ENCODE peak calls at places on chromosomes 13 and 19, in five cellular contexts. M is stimulated activated CD4-positive, alpha-beta T cell treated with anti-CD3 and anti-CD28 coated beads, TNF-alpha, amount 100 ng/mL, for 1 hour; U is A172; T is astrocyte; Y is left ventricle myocardium superior. G is an unnamed sample.

GRCh38 chr19:22606954-22607652 is 27.0 kb upstream of the ZNF492 start:
- DNase-seq in M (no peak), U (no peak), T (no peak), Y (no peak), G (no peak)

GRCh38 chr19:48094843-48095203 is 15.8 kb downstream of the PLA2G4C start:
- DNase-seq in M (no peak), U (no peak), T (no peak), Y (no peak), G (no peak)

GRCh38 chr19:12868540-12869112 is 12.6 kb downstream of the DNASE2 start:
- DNase-seq in M (no peak), U (no peak), T (no peak), Y (no peak), G (no peak)

GRCh38 chr13:42075517-42075916 is 27.1 kb downstream of the DGKH start:
- DNase-seq in M (no peak), U (no peak), T (no peak), Y (no peak), G (no peak)

GRCh38 chr19:42170715-42171114 is 38.5 kb upstream of the POU2F2 start:
- DNase-seq in M (no peak), U (no peak), T (no peak), Y (no peak), G (no peak)

GRCh38 chr13:28448959-28449358 is 46.0 kb downstream of the FLT1 start:
- DNase-seq in M (no peak), U (no peak), T (no peak), Y (no peak), G (no peak)

GRCh38 chr13:68378294-68378693 is 1148.2 kb upstream of the PCDH9 start:
- DNase-seq in M (no peak), U (no peak), T (no peak), Y (no peak), G (no peak)

GRCh38 chr13:90105276-90105675 is 1242.2 kb upstream of the MIR17HG start:
- DNase-seq in M (no peak), U (peak), T (peak), Y (no peak), G (no peak)

GRCh38 chr19:16668176-16668575 is 7.2 kb downstream of the TMEM38A start:
- DNase-seq in M (no peak), U (no peak), T (no peak), Y (no peak), G (no peak)

GRCh38 chr19:33812388-33813330 is 16.0 kb downstream of the KCTD15 start:
- DNase-seq in M (no peak), U (no peak), T (no peak), Y (no peak), G (peak)

GRCh38 chr19:10115392-10116084 is 4.0 kb downstream of the P2RY11 start:
- DNase-seq in M (no peak), U (no peak), T (no peak), Y (no peak), G (no peak)

GRCh38 chr19:1469200-1469935 is 9.6 kb downstream of the C19orf25 start:
- DNase-seq in M (no peak), U (no peak), T (no peak), Y (peak), G (peak)

GRCh38 chr19:38139122-38139521 is 84.9 kb downstream of the DPF1 start:
- DNase-seq in M (no peak), U (no peak), T (no peak), Y (no peak), G (no peak)

GRCh38 chr13:52371736-52372247 is 34.2 kb downstream of the THSD1 start:
- DNase-seq in M (no peak), U (peak), T (peak), Y (no peak), G (no peak)

GRCh38 chr13:43261018-43261417 is 237.6 kb downstream of the DNAJC15 start:
- DNase-seq in M (no peak), U (peak), T (peak), Y (no peak), G (no peak)

GRCh38 chr13:32248789-32249188 is 66.4 kb downstream of the ZAR1L start:
- DNase-seq in M (no peak), U (no peak), T (no peak), Y (no peak), G (no peak)

GRCh38 chr19:31316201-31316951 is 32.9 kb downstream of the TSHZ3 start:
- DNase-seq in M (no peak), U (peak), T (peak), Y (no peak), G (no peak)

GRCh38 chr19:8681345-8682021 is 17.1 kb downstream of the ACTL9 start:
- DNase-seq in M (no peak), U (peak), T (no peak), Y (no peak), G (no peak)

GRCh38 chr13:102440259-102440936 is 38.5 kb upstream of the FGF14 start:
- DNase-seq in M (no peak), U (no peak), T (no peak), Y (no peak), G (no peak)

GRCh38 chr13:59823495-59823894 is 340.2 kb downstream of the DIAPH3 start:
- DNase-seq in M (no peak), U (peak), T (peak), Y (no peak), G (no peak)

GRCh38 chr19:9406798-9407352 is 28.5 kb downstream of the ZNF266 start:
- DNase-seq in M (no peak), U (peak), T (peak), Y (peak), G (peak)

GRCh38 chr19:34733266-34733825 is 697 bp upstream of the ZNF181 start:
- DNase-seq in M (no peak), U (no peak), T (no peak), Y (no peak), G (peak)

GRCh38 chr19:33398361-33399060 is 25.0 kb downstream of the CEBPG start:
- DNase-seq in M (no peak), U (no peak), T (no peak), Y (peak), G (peak)

GRCh38 chr19:4495471-4495870 is 22.8 kb downstream of the PLIN4 start:
- DNase-seq in M (no peak), U (no peak), T (no peak), Y (no peak), G (peak)

GRCh38 chr19:48543121-48543710 is 8.8 kb upstream of the SULT2B1 start:
- DNase-seq in M (no peak), U (peak), T (peak), Y (no peak), G (no peak)

GRCh38 chr13:60838581-60838980 is 441.6 kb downstream of the TDRD3 start:
- DNase-seq in M (no peak), U (no peak), T (peak), Y (no peak), G (no peak)